ENCODE peak calls at places on chromosomes 7 and 10, in six cellular contexts. X is body of pancreas, I is esophagus squamous epithelium, S is GM12878, C is heart left ventricle, V is transverse colon. G is an unnamed sample. For H3K27me3, the result is how much of the 10 kb centered on the place peaks cover.

GRCh38 chr10:46549171-46550075 is 7.0 kb downstream of the GPRIN2 start:
- DNase-seq in S (no peak), I (no peak), V (peak), C (peak), X (peak), G (peak)

GRCh38 chr10:78339251-78339650 is 305.6 kb downstream of the RPS24 start:
- DNase-seq in S (no peak), X (peak), I (no peak), C (no peak), V (no peak), G (peak)

GRCh38 chr7:116213361-116214155 is 3.2 kb downstream of the TES start:
- DNase-seq in V (no peak), X (no peak), S (no peak), C (no peak), I (no peak), G (no peak)

GRCh38 chr10:29689001-29689400 is 54.2 kb upstream of the SVIL start:
- DNase-seq in X (no peak), I (no peak), V (no peak), S (no peak), C (no peak), G (no peak)

GRCh38 chr7:151456276-151456675 is 16.3 kb upstream of the CRYGN start:
- DNase-seq in X (no peak), V (no peak), S (no peak), I (no peak), C (no peak), G (no peak)

GRCh38 chr10:122307669-122308486 is 36.8 kb downstream of the BTBD16 start:
- DNase-seq in I (no peak), S (peak), C (peak), X (peak), V (peak), G (peak)

GRCh38 chr7:33334349-33334748 is 205.0 kb downstream of the BBS9 start:
- DNase-seq in I (no peak), X (no peak), C (no peak), S (no peak), V (no peak), G (no peak)

GRCh38 chr7:150956395-150957118 is 21.6 kb downstream of the KCNH2 start:
- DNase-seq in X (no peak), S (no peak), I (no peak), V (no peak), C (peak), G (no peak)

GRCh38 chr7:585229-585711 is 65.6 kb upstream of the PDGFA start:
- DNase-seq in I (no peak), X (no peak), V (no peak), C (no peak), S (peak), G (no peak)

GRCh38 chr7:46147871-46148270 is 226.8 kb upstream of the IGFBP3 start:
- DNase-seq in X (no peak), I (no peak), C (no peak), V (no peak), S (no peak), G (no peak)

GRCh38 chr7:157400171-157400860 is 63.5 kb downstream of the DNAJB6 start:
- DNase-seq in S (no peak), V (no peak), I (no peak), C (no peak), X (no peak), G (no peak)

GRCh38 chr10:81082621-81083376 is 545.1 kb downstream of the SH2D4B start:
- DNase-seq in V (no peak), C (no peak), X (no peak), S (no peak), I (no peak), G (no peak)
- TF ChIP-seq POLR2A in V (no peak), C (no peak), X (no peak), S (no peak), I (no peak), G (no peak)

DNA sequence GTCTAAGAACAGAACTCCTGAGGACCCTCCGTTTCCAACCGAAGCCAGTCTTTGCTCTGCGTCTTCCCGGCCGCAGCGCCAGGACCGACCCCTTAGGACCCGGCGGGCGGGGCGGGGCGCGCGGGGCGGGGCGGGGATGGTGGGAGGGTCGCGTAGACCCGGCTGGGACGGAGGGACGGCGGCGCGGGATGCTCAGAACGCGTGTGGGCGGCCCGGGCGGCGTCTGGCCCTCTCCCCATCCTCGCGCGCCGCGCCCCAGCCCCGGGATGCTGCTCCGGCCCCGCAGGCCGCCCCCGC is at the start of gene UTF1:
- DNase-seq in I (no peak), X (no peak), S (no peak), V (no peak), C (no peak), G (no peak)
- H3K27me3 ChIP-seq in I (under half), X (under half), S (under half), V (half or more), C (half or more), G (under half)

DNA sequence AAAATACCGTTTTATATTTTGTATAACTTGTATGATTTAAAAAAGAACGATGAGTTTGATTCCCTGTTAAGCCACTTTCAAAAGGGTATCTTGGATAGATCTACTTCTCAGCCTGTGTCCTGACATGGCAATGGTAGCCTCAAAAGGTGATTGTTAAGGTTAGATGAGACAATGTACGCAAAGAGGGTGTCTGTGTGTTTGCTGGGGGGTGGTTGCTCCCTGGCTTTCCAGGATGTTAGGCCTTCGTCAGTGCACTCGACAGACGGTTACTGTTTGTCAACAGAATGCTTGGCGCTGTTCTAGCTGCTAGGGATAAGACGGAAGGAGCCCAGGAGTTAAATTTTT is 90.3 kb downstream of the NEURL1 start:
- DNase-seq in I (no peak), V (no peak), S (no peak), X (no peak), C (no peak), G (no peak)
- H3K4me3 ChIP-seq in I (peak), V (peak), S (peak), X (no peak), C (no peak), G (no peak)

DNA sequence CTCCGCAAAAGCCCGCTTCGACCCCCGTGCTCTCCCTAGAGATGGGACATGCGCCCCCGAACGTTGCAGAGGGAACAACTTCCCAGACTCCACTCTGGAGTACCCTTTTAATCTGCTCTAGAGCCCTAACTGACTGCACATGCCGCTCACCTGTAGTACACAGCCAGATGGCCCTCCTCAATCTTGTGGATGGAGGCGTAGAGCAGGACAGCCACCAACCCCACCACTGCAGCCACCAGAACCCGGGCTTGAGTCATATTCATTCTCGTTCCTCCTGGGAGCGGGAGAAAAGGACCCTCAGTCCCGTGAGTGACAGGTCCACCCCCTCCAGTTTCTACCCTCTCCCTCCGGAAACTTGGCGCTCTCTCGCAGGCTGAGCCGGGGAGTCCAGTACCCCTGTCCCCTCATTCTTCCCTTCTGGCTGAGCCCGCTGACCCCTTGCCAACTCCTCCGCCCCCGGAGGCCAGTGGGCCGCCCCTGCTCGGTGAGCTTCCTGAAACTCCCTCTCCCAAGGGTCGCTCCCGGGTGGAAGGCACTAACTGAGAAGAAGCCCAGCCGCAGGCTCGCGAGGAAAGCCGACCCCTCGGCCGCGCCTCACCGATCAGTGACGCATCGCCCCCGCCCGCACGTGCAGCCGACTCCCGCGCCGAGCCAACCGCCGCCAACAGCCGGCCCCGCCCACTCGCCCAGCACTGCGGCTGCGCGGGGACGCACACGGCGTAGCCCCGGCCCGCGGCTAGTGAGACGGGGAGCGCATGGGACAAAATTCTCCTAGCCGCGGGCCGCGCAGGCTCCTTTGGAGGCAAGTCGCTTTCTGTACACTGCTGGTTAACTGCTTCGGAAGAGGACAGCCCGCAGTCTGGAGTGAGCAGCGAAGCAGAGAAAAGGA is at the start of gene ERLIN1:
- DNase-seq in S (peak), X (peak), C (peak), V (peak), I (peak), G (peak)
- TF ChIP-seq POLR2A in S (peak), X (peak), C (no peak), V (peak), I (peak), G (peak)

GRCh38 chr10:1739751-1740150 is 2.4 kb upstream of the ADARB2 start:
- DNase-seq in C (no peak), V (no peak), I (no peak), X (no peak), S (no peak), G (no peak)
- H3K27me3 ChIP-seq in C (under half), V (half or more), I (under half), X (under half), S (under half), G (under half)

GRCh38 chr7:123747620-123748141 is 1.1 kb downstream of the WASL start:
- DNase-seq in X (peak), V (peak), C (peak), S (no peak), I (no peak), G (peak)

GRCh38 chr7:123746055-123746454 is 2.7 kb downstream of the WASL start:
- DNase-seq in I (no peak), C (no peak), S (no peak), X (no peak), V (no peak), G (no peak)

GRCh38 chr7:123744416-123744815 is 4.4 kb downstream of the WASL start:
- DNase-seq in S (no peak), V (no peak), C (no peak), X (no peak), I (no peak), G (no peak)

GRCh38 chr7:123747089-123747488 is 1.7 kb downstream of the WASL start:
- DNase-seq in S (no peak), C (no peak), I (no peak), V (no peak), X (no peak), G (no peak)

GRCh38 chr7:123745437-123745836 is 3.4 kb downstream of the WASL start:
- DNase-seq in C (no peak), X (no peak), S (no peak), V (no peak), I (no peak), G (no peak)
- H3K4me3 ChIP-seq in C (no peak), X (no peak), S (peak), V (peak), I (no peak), G (no peak)

DNA sequence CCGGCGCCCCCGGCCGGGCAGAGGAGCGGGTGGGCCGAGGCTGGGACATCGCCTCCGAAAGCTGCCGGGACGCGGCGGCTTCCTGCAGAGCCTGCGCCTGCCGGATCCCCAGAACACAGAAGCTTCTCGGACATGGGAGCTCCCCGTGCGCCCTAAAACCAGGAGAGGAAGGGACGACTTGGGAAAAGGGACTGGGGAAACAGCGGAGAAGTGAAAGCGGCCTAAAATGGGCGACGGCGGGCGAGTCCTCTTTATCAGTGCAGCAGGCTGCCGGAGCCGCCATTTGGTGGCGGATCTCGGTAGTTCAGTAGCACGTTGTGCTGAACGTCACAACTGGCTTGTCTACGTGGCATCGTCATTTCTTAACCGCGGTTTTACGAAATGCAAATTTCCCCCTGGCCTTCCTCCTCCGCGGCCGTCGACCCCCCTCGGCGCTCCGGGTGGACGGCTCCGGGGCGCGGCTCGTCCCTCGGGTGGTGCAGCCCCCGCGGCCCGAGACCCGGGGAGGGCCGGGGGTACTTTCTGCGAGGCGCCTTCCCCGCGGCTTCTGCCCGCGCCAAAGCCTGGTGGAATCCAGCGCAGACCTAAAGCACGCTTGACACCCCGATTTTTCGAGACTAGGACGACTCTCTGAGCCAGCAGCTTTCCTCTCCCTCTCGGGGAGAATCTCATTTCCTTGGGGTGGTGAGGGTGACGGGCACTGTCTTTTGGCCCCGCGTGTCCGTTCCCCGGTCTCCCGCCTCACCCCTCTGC is 9.9 kb upstream of the SPAG6 start:
- DNase-seq in V (peak), X (peak), S (no peak), I (no peak), C (peak), G (peak)
- TF ChIP-seq POLR2A in V (no peak), X (no peak), S (peak), I (peak), C (no peak), G (no peak)

G was measured in right lobe of liver.